ENCODE peak calls at places on chromosome 1, in nine cellular contexts. K is stimulated activated CD8-positive, alpha-beta memory T cell treated with anti-CD3 and anti-CD28 coated beads, Interleukin-15, amount 100 ng/mL, for 24 hours; E is NCI-H524 treated with DMSO at 0.1 percent for 48 hours; D is A549; Y is type B pancreatic cell; L is HFFc6; Q is neuronal stem cell; V is AG10803; Z is NCI-H2081. T is an unnamed sample.

GRCh38 chr1:108892356-108893140 is 15.8 kb downstream of the GPSM2 start:
- DNase-seq in D (no peak), Q (no peak), E (no peak), Y (no peak), Z (no peak), V (no peak), K (no peak), L (peak), T (no peak)

GRCh38 chr1:103514920-103515503 is 10.5 kb upstream of the RNPC3 start:
- DNase-seq in K (no peak), D (peak), L (peak), E (peak), Z (peak), Q (peak), Y (no peak), V (peak), T (peak)

GRCh38 chr1:72283204-72284083 is 1.1 kb upstream of the NEGR1 start:
- DNase-seq in E (peak), V (peak), Z (peak), Y (peak), K (no peak), L (peak), D (peak), Q (peak), T (peak)

GRCh38 chr1:85629532-85629920 is 49.0 kb downstream of the CCN1 start:
- DNase-seq in Z (no peak), L (no peak), D (peak), Q (no peak), V (peak), Y (no peak), K (no peak), E (no peak), T (no peak)

GRCh38 chr1:77556045-77556444 is 126.4 kb downstream of the ZZZ3 start:
- DNase-seq in L (no peak), Z (no peak), D (no peak), E (no peak), Y (no peak), K (no peak), V (no peak), Q (no peak), T (no peak)

GRCh38 chr1:66295821-66296220 is 238.1 kb upstream of the SGIP1 start:
- DNase-seq in K (no peak), L (no peak), V (no peak), D (no peak), Y (no peak), Q (no peak), E (no peak), Z (no peak), T (no peak)

GRCh38 chr1:235935506-235936224 is 69.0 kb upstream of the LYST start:
- DNase-seq in V (no peak), Z (no peak), K (no peak), D (no peak), E (no peak), L (no peak), Q (no peak), Y (no peak), T (no peak)

GRCh38 chr1:177082855-177083741 is 81.4 kb downstream of the ASTN1 start:
- DNase-seq in Q (no peak), K (no peak), Z (no peak), Y (no peak), D (no peak), E (no peak), L (no peak), V (peak), T (no peak)

GRCh38 chr1:150931773-150932172 is 5.6 kb downstream of the SETDB1 start:
- DNase-seq in V (peak), D (peak), E (no peak), L (peak), Y (no peak), K (no peak), Q (no peak), Z (no peak), T (no peak)

T was measured in NCI-H526.